ENCODE peak calls at places on chromosomes 3 and 15, in ten cellular contexts. O is activated naive CD8-positive, alpha-beta T cell treated with anti-CD3 and anti-CD28 coated beads, Interleukin-2, amount 50 U/mL, for 16 hours; C is hepatic stellate cell; N is germinal center; Y is WTC11; J is HuH-7; Q is stimulated activated CD4-positive, alpha-beta T cell treated with anti-CD3 and anti-CD28 coated beads, Interleukin-15, amount 100 ng/mL, for 48 hours; F is AG10803; T is esophagus squamous epithelium; G is EL. E is an unnamed sample.

GRCh38 chr3:197592361-197593045 is 36.7 kb upstream of the BDH1 start:
- DNase-seq in C (no peak), Q (peak), G (no peak), O (no peak), Y (no peak), N (no peak), F (no peak), J (no peak), T (no peak), E (no peak)

GRCh38 chr3:62926494-62926893 is 51.3 kb upstream of the CADPS start:
- DNase-seq in T (no peak), J (no peak), Y (peak), C (no peak), G (no peak), Q (no peak), F (no peak), N (no peak), O (no peak), E (no peak)

GRCh38 chr15:58951388-58952060 is 18.0 kb upstream of the SLTM start:
- DNase-seq in O (no peak), T (no peak), F (peak), Q (no peak), C (no peak), G (peak), Y (no peak), J (no peak), N (no peak), E (peak)

GRCh38 chr3:155197786-155198185 is 95.7 kb downstream of the STRIT1 start:
- DNase-seq in Y (no peak), T (no peak), J (no peak), O (no peak), G (no peak), N (no peak), C (no peak), F (no peak), Q (no peak), E (no peak)

GRCh38 chr3:95343228-95343627 is 1280.4 kb downstream of the NSUN3 start:
- DNase-seq in Y (no peak), J (no peak), Q (no peak), C (no peak), G (no peak), O (no peak), N (no peak), F (no peak), T (no peak), E (no peak)

GRCh38 chr3:146124141-146124801 is 36.7 kb downstream of the PLOD2 start:
- DNase-seq in O (no peak), T (no peak), C (no peak), J (no peak), Y (no peak), Q (no peak), F (no peak), N (no peak), G (no peak), E (no peak)

GRCh38 chr3:9717050-9717555 is 13.5 kb downstream of the CPNE9 start:
- DNase-seq in T (no peak), G (no peak), Q (no peak), O (no peak), N (no peak), J (no peak), C (no peak), F (no peak), Y (no peak), E (no peak)

GRCh38 chr3:128922804-128923459 is 43.5 kb downstream of the ACAD9 start:
- DNase-seq in C (no peak), Y (no peak), O (peak), G (no peak), N (no peak), Q (peak), J (no peak), T (no peak), F (no peak), E (no peak)